ENCODE peak calls at places on chromosome 9, in seven cellular contexts. I is lung; O is HCT116; T is heart right ventricle; N is CD4-positive, alpha-beta T cell; X is fibroblast of lung; R is heart left ventricle. M is an unnamed sample.

GRCh38 chr9:129954868-129955550 is 88.0 kb downstream of the FNBP1 start:
- DNase-seq in I (no peak), O (no peak), T (no peak), N (no peak), X (peak), R (no peak), M (no peak)

GRCh38 chr9:84304166-84304565 is 36.4 kb downstream of the SLC28A3 start:
- DNase-seq in I (no peak), O (no peak), T (no peak), N (no peak), X (peak), R (no peak), M (no peak)

GRCh38 chr9:93625000-93625399 is 48.6 kb downstream of the PHF2 start:
- DNase-seq in I (no peak), O (no peak), T (no peak), N (no peak), X (no peak), R (no peak), M (no peak)

GRCh38 chr9:79300153-79300552 is 271.6 kb upstream of the TLE4 start:
- DNase-seq in I (no peak), O (no peak), T (no peak), N (no peak), X (no peak), R (no peak), M (no peak)

GRCh38 chr9:121445986-121446385 is 53.7 kb downstream of the GGTA1 start:
- DNase-seq in I (no peak), O (peak), T (no peak), N (no peak), X (no peak), R (no peak), M (no peak)

GRCh38 chr9:133892193-133892920 is 99.8 kb downstream of the VAV2 start:
- DNase-seq in I (no peak), O (no peak), T (no peak), N (no peak), X (no peak), R (no peak), M (no peak)

GRCh38 chr9:34185778-34186551 is 7.1 kb downstream of the UBAP1 start:
- DNase-seq in I (peak), O (peak), T (peak), N (no peak), X (peak), R (peak), M (peak)

GRCh38 chr9:68704804-68705635 is at the start of gene PIP5K1B:
- DNase-seq in I (peak), O (no peak), T (peak), N (peak), X (peak), R (peak), M (peak)

GRCh38 chr9:133249337-133249736 is 25.7 kb downstream of the ABO start:
- DNase-seq in I (no peak), O (no peak), T (no peak), N (no peak), X (no peak), R (no peak), M (no peak)

GRCh38 chr9:16197578-16198370 is 644.9 kb downstream of the CCDC171 start:
- DNase-seq in I (no peak), O (no peak), T (peak), N (no peak), X (peak), R (no peak), M (no peak)

GRCh38 chr9:137068539-137069507 is 1.5 kb downstream of the SAPCD2 start:
- DNase-seq in I (no peak), O (no peak), T (no peak), N (no peak), X (no peak), R (peak), M (no peak)

GRCh38 chr9:137070906-137071275 is 534 bp upstream of the SAPCD2 start:
- DNase-seq in I (no peak), O (no peak), T (peak), N (no peak), X (no peak), R (peak), M (no peak)

GRCh38 chr9:137069508-137070071 is 767 bp downstream of the SAPCD2 start:
- DNase-seq in I (no peak), O (no peak), T (no peak), N (no peak), X (no peak), R (peak), M (no peak)

GRCh38 chr9:137071282-137071681 is 925 bp upstream of the SAPCD2 start:
- DNase-seq in I (no peak), O (no peak), T (no peak), N (no peak), X (no peak), R (no peak), M (no peak)

GRCh38 chr9:137070201-137070905 is at the start of gene SAPCD2:
- DNase-seq in I (peak), O (peak), T (peak), N (peak), X (peak), R (peak), M (peak)
- H3K27ac ChIP-seq in I (peak), O (peak), T (peak), N (no peak), X (no peak), R (peak), M (no peak)

GRCh38 chr9:138003485-138004190 is 126.1 kb downstream of the CACNA1B start:
- DNase-seq in I (no peak), O (no peak), T (no peak), N (no peak), X (no peak), R (no peak), M (no peak)
- H3K27ac ChIP-seq in I (no peak), O (no peak), T (no peak), N (no peak), X (no peak), R (no peak), M (no peak)

GRCh38 chr9:98129451-98129881 is 10.4 kb upstream of the TRIM14 start:
- DNase-seq in I (peak), O (no peak), T (no peak), N (no peak), X (no peak), R (no peak), M (no peak)

GRCh38 chr9:98132158-98132557 is 13.1 kb upstream of the TRIM14 start:
- DNase-seq in I (no peak), O (no peak), T (no peak), N (no peak), X (no peak), R (no peak), M (no peak)

GRCh38 chr9:98132806-98133631 is 14.0 kb upstream of the TRIM14 start:
- DNase-seq in I (no peak), O (no peak), T (no peak), N (no peak), X (no peak), R (no peak), M (no peak)

GRCh38 chr9:98128316-98128715 is 9.3 kb upstream of the TRIM14 start:
- DNase-seq in I (no peak), O (no peak), T (no peak), N (no peak), X (no peak), R (no peak), M (no peak)

DNA sequence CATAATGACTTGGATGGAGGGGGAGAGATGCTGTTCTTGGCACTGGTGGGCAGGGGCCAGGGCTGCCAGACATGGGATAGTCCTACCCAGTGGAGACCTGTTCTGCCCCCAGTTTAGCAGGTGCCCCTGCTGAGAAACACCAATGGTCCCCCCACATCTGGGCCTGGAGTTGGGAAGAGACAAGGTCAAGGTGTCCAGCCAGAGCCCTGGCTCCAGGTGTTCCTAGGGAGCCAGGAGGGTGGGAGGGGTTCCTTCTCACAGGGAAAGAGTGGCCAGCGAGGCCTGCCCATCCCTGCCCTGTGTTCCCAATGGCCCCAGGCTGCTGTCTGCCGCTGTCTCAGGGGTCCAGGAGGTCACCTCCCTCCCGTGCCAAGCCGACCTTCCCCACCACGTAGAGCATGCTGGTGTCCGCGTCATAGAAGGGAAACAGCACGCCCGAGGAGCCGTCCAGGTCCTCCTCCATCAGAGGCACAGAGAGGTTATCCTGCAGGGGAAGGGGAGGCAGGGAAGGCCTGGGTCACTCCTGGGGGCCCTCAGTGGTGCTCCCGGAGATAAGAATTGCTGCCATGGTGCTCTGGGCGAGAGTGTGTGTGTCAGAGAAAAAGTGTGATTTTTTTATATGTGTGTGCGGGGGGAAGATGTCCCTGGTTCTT is 11.7 kb upstream of the TRIM14 start:
- DNase-seq in I (no peak), O (no peak), T (no peak), N (no peak), X (no peak), R (no peak), M (no peak)
- H3K27ac ChIP-seq in I (no peak), O (no peak), T (no peak), N (no peak), X (no peak), R (no peak), M (no peak)

DNA sequence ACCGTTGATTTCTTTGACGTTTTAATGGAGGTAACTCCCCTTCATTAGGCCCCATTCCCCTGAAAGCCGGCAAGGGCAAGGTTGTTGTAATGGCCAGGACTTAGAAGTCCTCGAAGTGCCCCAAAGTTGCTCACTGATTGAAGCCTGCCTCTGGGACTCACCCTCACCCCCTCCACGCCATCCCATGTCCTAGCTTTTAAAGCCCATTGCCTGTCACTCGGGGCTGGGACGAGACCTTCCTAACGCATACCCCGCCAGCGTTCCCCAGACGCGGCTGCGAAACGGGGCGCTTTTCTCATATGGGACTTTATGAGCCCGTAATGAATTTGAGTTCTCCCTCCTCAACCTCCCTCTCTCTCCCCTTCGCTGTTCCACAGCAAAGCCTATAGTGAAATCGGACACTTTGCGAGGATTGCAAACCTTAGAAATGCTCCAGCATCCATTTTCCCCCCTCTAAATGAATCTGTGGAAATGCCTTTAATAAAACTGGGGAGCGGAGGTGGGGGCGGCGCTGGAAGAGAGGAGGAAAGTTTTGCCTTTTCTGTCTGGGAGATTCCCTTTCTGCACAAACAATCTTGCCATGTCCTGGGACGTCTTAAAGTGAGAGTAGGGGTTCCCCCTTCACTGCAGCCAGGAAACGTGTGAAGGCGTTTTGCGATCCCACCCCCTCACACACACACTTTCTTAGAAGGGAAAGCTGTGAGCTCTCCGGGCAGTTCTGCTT is 1.5 kb downstream of the PAPPA start:
- DNase-seq in I (no peak), O (no peak), T (peak), N (no peak), X (peak), R (no peak), M (no peak)
- H3K27ac ChIP-seq in I (peak), O (no peak), T (peak), N (no peak), X (peak), R (peak), M (no peak)

DNA sequence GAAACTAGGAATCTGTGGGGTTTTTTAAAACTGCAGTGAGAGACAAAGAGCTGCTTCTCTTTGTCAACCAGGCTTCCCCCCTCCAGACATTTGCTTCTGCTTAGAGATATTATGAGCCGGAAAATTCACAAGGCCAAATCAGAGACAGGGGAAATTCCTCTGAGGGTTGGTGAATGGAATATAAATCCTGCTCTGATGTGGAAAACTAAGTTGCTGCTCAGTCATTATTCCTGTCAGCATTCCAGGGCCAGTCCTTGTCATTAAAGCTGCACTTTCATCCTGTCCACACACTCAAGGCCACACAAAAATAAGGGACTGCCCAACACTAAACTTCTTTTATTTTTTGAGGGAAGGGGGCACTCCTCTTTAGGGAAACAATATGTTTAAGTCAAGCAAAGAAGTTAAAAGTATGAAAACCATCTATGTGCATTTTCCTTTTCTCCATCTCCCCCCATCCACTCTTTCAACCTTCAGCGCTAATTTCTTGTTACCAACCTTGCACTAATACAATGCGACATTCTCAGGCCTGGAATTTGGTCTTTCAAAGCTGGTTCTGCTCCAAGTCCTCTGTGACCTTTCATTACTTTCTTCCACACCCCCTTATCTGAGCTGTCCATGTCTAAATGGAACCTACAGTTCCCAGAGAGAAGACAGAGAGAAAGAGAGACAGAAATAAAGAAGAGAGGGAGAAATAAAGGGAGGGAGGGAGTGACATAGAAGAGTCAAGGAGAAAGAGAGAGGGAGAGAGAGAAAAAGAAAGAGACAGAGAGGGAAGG is 118.9 kb upstream of the S1PR3 start:
- DNase-seq in I (no peak), O (no peak), T (peak), N (no peak), X (no peak), R (no peak), M (no peak)
- H3K27ac ChIP-seq in I (peak), O (no peak), T (peak), N (no peak), X (no peak), R (peak), M (no peak)

M was measured in epithelial cell of prostate.